ENCODE peak calls at places on chromosomes 16 and 17, in eight cellular contexts. I is stomach, C is mesendoderm, V is HCT116, U is NT2/D1, X is esophagus muscularis mucosa, N is choroid plexus epithelial cell, R is MM.1S. L is an unnamed sample.

GRCh38 chr17:7478276-7479138 is 924 bp downstream of the ZBTB4 start:
- DNase-seq in C (peak), V (no peak), R (no peak), X (no peak), I (peak), U (no peak), N (peak), L (peak)

GRCh38 chr16:54632322-54632721 is 298.3 kb upstream of the IRX5 start:
- DNase-seq in R (no peak), N (no peak), C (no peak), V (no peak), X (no peak), U (no peak), I (no peak), L (no peak)

GRCh38 chr16:28292731-28293588 is 635 bp downstream of the SBK1 start:
- DNase-seq in X (no peak), U (no peak), C (peak), I (no peak), R (no peak), V (no peak), N (no peak), L (no peak)

GRCh38 chr17:10843806-10844205 is 5.9 kb upstream of the PIRT start:
- DNase-seq in N (peak), C (peak), V (no peak), I (peak), X (no peak), R (no peak), U (no peak), L (no peak)

GRCh38 chr17:43832976-43833829 is at the start of gene MPP3:
- DNase-seq in N (peak), U (no peak), X (no peak), I (peak), R (peak), V (no peak), C (peak), L (peak)

GRCh38 chr17:37062036-37062435 is 113.3 kb downstream of the AATF start:
- DNase-seq in R (no peak), V (no peak), U (no peak), X (no peak), N (no peak), I (no peak), C (no peak), L (no peak)

GRCh38 chr16:50839920-50840729 is 98.2 kb downstream of the CYLD start:
- DNase-seq in N (no peak), X (no peak), R (no peak), U (no peak), C (peak), I (no peak), V (no peak), L (no peak)

GRCh38 chr17:3636908-3637373 is 381 bp downstream of the CTNS start:
- DNase-seq in R (no peak), X (no peak), U (no peak), V (no peak), I (no peak), N (no peak), C (peak), L (no peak)

GRCh38 chr17:73648543-73648820 is 4.2 kb upstream of the SDK2 start:
- DNase-seq in R (no peak), U (no peak), X (no peak), I (peak), N (no peak), V (no peak), C (no peak), L (peak)

GRCh38 chr17:59666235-59666634 is 41.0 kb downstream of the PTRH2 start:
- DNase-seq in R (no peak), I (no peak), X (no peak), N (peak), V (no peak), U (no peak), C (no peak), L (no peak)

GRCh38 chr17:67119102-67119501 is 74.7 kb downstream of the CACNG1 start:
- DNase-seq in R (no peak), N (no peak), X (no peak), C (no peak), U (no peak), V (no peak), I (no peak), L (no peak)

GRCh38 chr16:28090646-28091377 is 27.3 kb upstream of the GSG1L start:
- DNase-seq in U (peak), C (peak), N (peak), I (no peak), R (no peak), X (no peak), V (no peak), L (no peak)

GRCh38 chr17:8953152-8953885 is 12.2 kb downstream of the PIK3R5 start:
- DNase-seq in N (no peak), I (no peak), R (no peak), X (peak), U (no peak), C (no peak), V (no peak), L (no peak)

GRCh38 chr17:9484789-9485188 is 90.8 kb downstream of the STX8 start:
- DNase-seq in U (no peak), X (peak), R (no peak), N (peak), C (no peak), I (no peak), V (no peak), L (no peak)

GRCh38 chr16:20510323-20510722 is 59.0 kb downstream of the ACSM2A start:
- DNase-seq in N (no peak), V (no peak), X (peak), U (no peak), C (no peak), R (no peak), I (no peak), L (no peak)

GRCh38 chr16:54923055-54923473 is 7.6 kb upstream of the IRX5 start:
- DNase-seq in U (no peak), R (no peak), V (no peak), N (no peak), X (no peak), I (no peak), C (no peak), L (no peak)

GRCh38 chr17:2214887-2215615 is 88.5 kb downstream of the SMG6 start:
- DNase-seq in R (peak), V (no peak), I (no peak), C (no peak), X (no peak), U (no peak), N (peak), L (peak)

GRCh38 chr17:30224419-30224960 is 11.0 kb downstream of the SLC6A4 start:
- DNase-seq in N (no peak), I (no peak), V (no peak), U (no peak), R (no peak), C (no peak), X (no peak), L (no peak)

DNA sequence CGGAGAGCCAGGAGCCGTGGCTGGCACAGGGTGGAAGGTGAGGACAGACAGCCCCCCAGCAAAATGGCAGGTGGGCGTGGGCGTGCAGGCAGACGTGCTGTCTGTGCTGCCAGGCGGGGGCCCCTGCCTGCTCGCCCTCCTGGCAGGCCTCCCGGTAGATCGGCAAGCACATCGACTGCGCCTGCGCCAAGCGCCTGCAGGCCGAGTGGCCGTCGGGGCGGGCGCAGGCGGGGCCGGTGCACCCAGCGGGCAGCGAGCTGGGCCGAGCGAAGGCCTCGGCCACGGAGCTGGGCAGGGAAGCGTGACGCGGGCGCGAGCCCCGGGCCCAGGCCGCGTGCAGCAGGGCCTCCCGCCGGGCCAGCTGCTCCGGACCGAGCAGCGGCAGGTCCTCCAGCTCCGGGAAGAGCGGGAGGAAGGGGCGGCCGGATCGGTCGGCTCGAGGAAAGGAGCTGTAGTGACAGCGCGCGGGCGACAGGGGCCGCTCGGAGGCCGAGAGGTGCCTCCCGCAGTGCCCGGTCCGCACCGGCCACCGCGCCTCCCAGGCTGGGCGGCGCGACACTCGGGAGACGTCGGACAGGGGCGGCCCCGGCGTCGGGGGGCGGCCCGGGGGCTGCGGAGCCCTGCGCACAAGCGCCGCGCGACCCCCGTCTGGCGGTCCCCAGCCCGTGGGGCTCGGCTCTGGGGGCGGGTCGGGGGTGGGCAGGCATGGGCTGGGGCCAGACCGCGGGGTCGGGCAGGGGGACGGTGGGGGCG is 16.9 kb downstream of the GRIN2C start:
- DNase-seq in I (peak), C (peak), N (peak), V (peak), R (peak), U (no peak), X (no peak), L (no peak)
- H3K4me3 ChIP-seq in I (peak), C (no peak), N (peak), V (peak), R (no peak), U (peak), X (peak), L (no peak)

DNA sequence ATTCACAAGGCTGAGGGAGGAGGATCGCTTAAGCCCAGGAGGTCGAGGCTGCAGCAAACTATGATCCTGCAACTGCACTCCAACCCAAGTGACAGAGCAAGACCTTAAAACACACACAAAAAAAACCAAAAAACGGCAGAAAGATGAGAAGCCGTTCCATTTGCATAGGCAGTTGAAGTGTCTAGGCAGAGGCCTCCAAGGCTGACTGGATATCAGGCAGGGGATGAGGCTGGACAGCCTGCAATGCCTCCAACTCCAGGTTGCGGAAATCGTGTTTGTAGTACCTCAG is 2.0 kb upstream of the FBXL19 start:
- DNase-seq in X (no peak), C (no peak), N (no peak), V (no peak), U (no peak), R (no peak), I (no peak), L (no peak)
- H3K4me3 ChIP-seq in X (peak), C (no peak), N (peak), V (peak), U (no peak), R (peak), I (peak), L (peak)

DNA sequence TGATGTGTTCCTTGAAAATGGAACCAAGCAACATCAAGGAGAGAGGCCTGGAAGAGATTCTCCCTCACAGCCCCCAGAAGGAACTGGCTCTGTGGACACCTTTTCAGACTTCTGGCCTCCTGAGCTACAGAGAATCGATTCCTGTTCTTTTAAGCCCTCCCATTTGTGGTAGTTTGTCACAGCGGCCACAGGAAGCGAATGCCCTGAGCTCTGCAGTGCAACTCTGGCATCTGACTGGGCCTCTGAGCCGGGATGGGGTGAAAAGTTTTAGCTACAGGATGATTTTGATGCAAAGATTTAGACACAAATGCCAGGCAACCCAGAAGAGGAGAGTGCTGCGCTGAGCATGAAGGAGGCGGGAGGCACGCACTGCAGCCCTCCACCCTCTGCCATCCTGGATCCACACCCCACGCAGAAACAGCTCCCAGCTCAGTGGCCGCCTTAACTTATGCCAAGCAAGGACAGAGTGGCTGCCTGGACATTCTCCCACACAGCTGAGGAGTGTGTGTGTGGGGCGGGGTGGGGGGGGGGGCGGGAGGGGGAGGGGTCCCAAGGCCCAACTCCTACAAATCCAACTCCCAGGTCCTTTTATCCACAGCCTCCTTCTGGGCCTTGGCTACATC is 2.2 kb downstream of the TIMP2 start:
- DNase-seq in N (no peak), R (peak), X (no peak), U (no peak), I (no peak), V (no peak), C (no peak), L (no peak)
- H3K4me3 ChIP-seq in N (peak), R (peak), X (peak), U (no peak), I (peak), V (peak), C (no peak), L (no peak)

DNA sequence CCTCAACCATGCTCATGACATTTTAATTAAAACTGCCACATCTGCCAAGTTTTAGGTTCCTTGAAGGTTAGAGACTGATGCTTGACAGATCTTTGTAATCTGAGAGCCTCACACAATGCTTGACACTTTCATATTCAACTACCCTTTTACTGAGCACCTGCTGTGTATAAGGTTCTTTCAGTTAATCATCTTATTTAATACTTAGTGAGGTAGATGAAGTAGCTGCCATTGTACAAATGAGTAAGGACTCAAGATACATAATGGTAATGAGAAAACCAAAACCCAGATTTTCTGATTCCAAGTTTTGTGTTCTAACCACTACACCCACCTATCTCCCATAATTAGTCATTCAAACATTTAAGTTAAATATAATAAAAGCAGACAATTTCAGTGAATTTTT is 35.4 kb upstream of the ARL6IP1 start:
- DNase-seq in I (no peak), X (no peak), N (no peak), C (no peak), R (no peak), U (no peak), V (no peak), L (no peak)
- H3K4me3 ChIP-seq in I (no peak), X (no peak), N (no peak), C (no peak), R (no peak), U (no peak), V (no peak), L (no peak)

DNA sequence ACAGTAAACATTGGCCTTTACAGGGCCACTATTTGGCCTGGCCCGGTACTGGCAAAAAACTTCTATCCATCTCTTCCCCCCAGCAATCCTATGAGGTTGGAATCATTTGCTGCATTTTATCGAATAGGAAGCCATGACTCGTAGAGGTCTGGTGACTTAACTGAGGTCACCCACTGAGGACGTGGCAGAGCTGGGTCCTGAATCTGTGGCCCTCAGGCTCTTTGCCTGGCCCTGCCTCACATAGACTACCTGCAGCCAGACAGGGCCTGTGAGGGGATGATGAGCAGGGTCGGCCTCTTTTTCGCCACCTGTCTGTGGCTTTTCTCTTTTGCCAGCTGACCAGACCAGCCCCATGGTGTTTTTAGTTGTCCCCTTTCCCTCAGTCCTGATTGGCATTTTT is 1.9 kb downstream of the PPP4C start:
- DNase-seq in N (no peak), V (no peak), U (no peak), C (no peak), I (no peak), X (no peak), R (no peak), L (no peak)
- H3K4me3 ChIP-seq in N (peak), V (peak), U (no peak), C (no peak), I (peak), X (no peak), R (no peak), L (no peak)

GRCh38 chr17:79991140-79991923 is 44.3 kb downstream of the TBC1D16 start:
- DNase-seq in U (peak), R (peak), I (peak), C (peak), X (peak), V (peak), N (peak), L (peak)
- H3K4me3 ChIP-seq in U (no peak), R (peak), I (peak), C (no peak), X (peak), V (no peak), N (peak), L (peak)

L was measured in CD8-positive, alpha-beta T cell.